ENCODE peak calls at places on chromosome 14, in five cellular contexts. One of them, this sample, is unnamed.

GRCh38 chr14:29486132-29486531 is 441.5 kb downstream of the PRKD1 start:
- DNase-seq in cardiac muscle cell: no peak
- DNase-seq in fibroblast of the aortic adventitia: peak
- DNase-seq in lower leg skin: no peak
- DNase-seq in stomach: no peak
- DNase-seq in this sample: no peak

GRCh38 chr14:57863471-57863870 is 2.4 kb downstream of the SLC35F4 start:
- DNase-seq in lower leg skin: no peak
- DNase-seq in stomach: no peak
- DNase-seq in fibroblast of the aortic adventitia: no peak
- DNase-seq in cardiac muscle cell: no peak
- DNase-seq in this sample: no peak

GRCh38 chr14:104870368-104871144 is 5.5 kb downstream of the CEP170B start:
- DNase-seq in stomach: peak
- DNase-seq in lower leg skin: no peak
- DNase-seq in cardiac muscle cell: no peak
- DNase-seq in fibroblast of the aortic adventitia: no peak
- DNase-seq in this sample: peak

GRCh38 chr14:22071001-22071400 is 397.4 kb upstream of the OR4E1 start:
- DNase-seq in lower leg skin: no peak
- DNase-seq in cardiac muscle cell: no peak
- DNase-seq in fibroblast of the aortic adventitia: no peak
- DNase-seq in stomach: no peak
- DNase-seq in this sample: peak

GRCh38 chr14:59086241-59086899 is 102.1 kb upstream of the DAAM1 start:
- DNase-seq in stomach: no peak
- DNase-seq in cardiac muscle cell: peak
- DNase-seq in fibroblast of the aortic adventitia: peak
- DNase-seq in lower leg skin: no peak
- DNase-seq in this sample: no peak

GRCh38 chr14:71166434-71166833 is 259.2 kb downstream of the PCNX1 start:
- DNase-seq in lower leg skin: no peak
- DNase-seq in stomach: no peak
- DNase-seq in fibroblast of the aortic adventitia: peak
- DNase-seq in cardiac muscle cell: peak
- DNase-seq in this sample: no peak

GRCh38 chr14:63938198-63939005 is 85.6 kb downstream of the SYNE2 start:
- DNase-seq in stomach: no peak
- DNase-seq in fibroblast of the aortic adventitia: no peak
- DNase-seq in cardiac muscle cell: peak
- DNase-seq in lower leg skin: peak
- DNase-seq in this sample: no peak

GRCh38 chr14:71244341-71244740 is 337.1 kb downstream of the PCNX1 start:
- DNase-seq in lower leg skin: no peak
- DNase-seq in cardiac muscle cell: peak
- DNase-seq in stomach: no peak
- DNase-seq in fibroblast of the aortic adventitia: peak
- DNase-seq in this sample: no peak

GRCh38 chr14:69792887-69793421 is 4.1 kb downstream of the SLC10A1 start:
- DNase-seq in fibroblast of the aortic adventitia: no peak
- DNase-seq in stomach: no peak
- DNase-seq in cardiac muscle cell: no peak
- DNase-seq in lower leg skin: no peak
- DNase-seq in this sample: no peak

GRCh38 chr14:64965356-64966000 is 6.7 kb downstream of the RAB15 start:
- DNase-seq in fibroblast of the aortic adventitia: no peak
- DNase-seq in cardiac muscle cell: no peak
- DNase-seq in lower leg skin: no peak
- DNase-seq in stomach: no peak
- DNase-seq in this sample: no peak

DNA sequence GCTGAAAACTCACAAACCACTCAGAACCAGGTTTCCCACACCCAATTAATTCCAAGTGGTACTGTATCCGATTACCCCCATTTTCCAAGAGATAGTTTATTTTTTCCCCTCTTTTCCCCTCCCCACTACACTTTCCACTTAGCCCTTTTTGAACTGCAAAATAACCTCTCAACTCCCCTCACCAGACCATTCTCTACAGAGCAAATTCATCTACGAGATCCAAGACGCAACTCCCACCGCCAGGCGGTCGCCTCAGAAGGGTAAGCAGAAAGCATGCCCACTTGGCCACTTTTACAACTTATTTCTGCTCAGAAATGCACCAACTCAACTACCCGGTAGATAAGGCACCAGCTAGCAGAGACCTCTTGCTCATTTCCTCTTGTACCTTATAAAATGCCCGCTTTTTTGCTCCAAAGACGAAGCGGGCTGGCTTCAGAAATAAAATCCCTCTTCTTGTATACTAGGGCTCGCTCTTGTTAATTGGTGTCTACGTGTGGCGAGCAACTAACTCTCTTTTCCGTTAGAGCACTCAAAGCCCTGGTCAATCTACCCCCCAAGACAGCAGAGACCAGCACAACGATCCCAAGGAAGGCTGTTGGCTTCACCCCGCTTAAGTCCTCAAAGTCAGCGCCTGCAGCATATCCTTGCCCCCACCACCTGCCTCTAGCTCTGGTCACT is 910 bp upstream of the SRP54 start:
- DNase-seq in lower leg skin: no peak
- DNase-seq in fibroblast of the aortic adventitia: no peak
- DNase-seq in cardiac muscle cell: peak
- DNase-seq in stomach: no peak
- DNase-seq in this sample: no peak
- TF ChIP-seq CTCF in lower leg skin: no peak
- TF ChIP-seq CTCF in fibroblast of the aortic adventitia: peak
- TF ChIP-seq CTCF in cardiac muscle cell: peak
- TF ChIP-seq CTCF in stomach: no peak
- TF ChIP-seq CTCF in this sample: no peak

DNA sequence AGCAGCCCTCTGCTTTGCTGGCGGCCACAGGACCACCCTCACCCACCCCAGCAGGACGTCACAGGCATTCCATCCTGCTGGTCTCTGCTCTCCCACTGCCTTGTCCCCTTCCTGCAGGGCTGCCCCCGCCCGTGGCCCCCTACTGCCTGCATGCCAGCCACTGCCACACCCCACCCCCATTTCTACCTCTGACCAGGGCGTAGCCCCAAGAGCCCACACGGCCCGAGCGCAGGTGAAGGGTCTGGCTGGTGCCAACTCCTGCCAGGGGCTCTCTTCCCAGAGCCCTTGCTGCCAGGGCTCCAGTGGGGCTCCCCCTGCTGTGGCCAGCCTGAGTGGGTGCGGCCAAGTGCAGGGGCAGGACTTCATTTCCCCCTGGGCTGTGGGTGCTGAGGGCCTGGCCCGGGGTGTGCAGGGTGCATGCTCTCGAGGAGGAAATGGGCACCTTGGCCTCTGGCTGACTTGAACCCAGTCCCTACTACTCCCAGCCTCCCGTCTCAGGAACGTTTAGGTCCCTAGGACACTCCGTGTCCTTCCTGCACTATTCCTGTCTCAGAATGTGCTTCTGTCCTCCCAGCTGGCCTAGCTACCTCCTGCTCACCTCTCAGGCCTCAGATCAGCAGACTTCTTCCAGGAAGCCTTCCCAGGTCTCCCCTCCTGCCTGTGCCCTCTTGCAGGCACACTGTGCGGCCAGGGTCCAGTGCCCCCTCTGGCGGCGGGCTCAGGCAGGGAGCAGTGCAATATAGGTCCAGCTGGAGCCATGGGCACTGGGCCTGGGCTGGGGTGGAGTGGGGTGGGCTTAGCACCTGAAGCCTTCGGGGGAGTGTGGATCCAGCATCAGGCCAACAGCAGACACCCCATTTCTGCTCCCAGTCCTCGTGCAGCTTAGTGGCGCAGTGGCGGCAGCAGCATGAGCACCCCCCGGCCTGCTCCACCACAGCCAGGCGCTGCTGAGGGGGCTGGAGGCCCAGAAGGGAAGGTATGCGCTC is 1.4 kb downstream of the LBHD2 start:
- DNase-seq in fibroblast of the aortic adventitia: no peak
- DNase-seq in stomach: no peak
- DNase-seq in cardiac muscle cell: no peak
- DNase-seq in lower leg skin: no peak
- DNase-seq in this sample: no peak
- TF ChIP-seq CTCF in fibroblast of the aortic adventitia: peak
- TF ChIP-seq CTCF in stomach: no peak
- TF ChIP-seq CTCF in cardiac muscle cell: peak
- TF ChIP-seq CTCF in lower leg skin: no peak
- TF ChIP-seq CTCF in this sample: no peak

DNA sequence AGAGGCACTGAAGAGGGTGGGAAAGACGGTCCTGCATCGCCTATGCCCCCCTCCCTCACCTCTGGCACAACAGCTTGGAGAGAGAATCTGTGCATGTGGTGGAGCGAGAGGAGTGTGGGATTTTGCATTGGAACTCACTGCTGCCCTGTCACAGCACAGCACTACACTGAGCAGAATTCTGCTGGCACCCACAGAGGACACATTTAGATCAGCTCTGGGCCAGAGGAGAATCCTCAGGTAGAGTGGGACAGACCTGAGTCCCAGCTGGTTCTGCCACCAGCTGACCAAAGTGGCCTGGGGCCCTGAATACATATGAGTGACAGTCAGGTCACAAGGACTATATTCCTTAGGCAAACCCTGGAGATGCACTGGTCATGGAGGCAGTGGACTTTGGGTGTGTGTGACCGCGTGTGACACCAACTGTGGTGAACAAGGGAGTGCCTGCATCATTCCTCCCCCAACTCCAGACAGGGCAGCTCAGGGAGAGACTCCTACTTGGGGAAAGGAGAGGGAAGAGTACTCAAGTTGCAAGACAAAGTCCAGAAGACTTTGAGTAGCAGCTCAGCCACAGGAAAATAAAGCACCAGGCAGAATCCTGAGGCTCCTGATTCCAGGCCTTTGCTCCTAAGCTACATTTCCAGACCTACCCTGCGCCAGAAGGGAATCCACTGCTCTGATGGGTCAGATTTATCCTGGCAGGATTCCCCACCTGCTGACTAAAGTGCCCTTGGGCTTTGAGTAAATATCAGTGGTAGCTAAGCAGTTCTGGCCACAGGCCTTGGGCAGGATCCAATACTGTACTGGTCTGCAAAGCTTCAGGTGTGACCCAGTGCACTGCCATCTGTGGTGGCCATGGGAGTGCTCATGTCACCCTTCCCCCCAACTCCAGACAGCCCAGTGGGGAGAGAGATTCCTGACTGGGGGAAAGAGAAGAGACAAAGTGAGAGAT is 10.6 kb upstream of the ACOT1 start:
- DNase-seq in cardiac muscle cell: no peak
- DNase-seq in fibroblast of the aortic adventitia: peak
- DNase-seq in stomach: peak
- DNase-seq in lower leg skin: no peak
- DNase-seq in this sample: no peak
- TF ChIP-seq CTCF in cardiac muscle cell: no peak
- TF ChIP-seq CTCF in fibroblast of the aortic adventitia: no peak
- TF ChIP-seq CTCF in stomach: no peak
- TF ChIP-seq CTCF in lower leg skin: no peak
- TF ChIP-seq CTCF in this sample: no peak

DNA sequence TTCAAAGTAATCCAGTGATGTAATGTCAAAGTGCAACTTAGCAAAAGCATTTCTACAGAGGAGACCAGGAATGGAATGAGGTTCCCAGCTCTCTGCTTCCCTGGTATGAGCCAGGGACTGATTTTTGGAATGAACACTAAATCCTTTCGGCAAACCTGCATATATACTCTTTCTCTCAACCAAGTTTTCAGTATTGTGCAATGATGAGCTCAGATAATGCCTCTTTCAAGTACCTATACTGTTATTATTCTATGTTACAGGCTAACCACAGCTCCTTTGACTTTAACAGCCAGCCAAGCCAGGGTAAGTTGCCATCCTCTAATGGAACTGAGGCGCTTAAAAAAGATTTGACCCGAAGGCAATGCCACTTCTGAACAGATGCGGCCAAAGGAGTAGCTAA is 104.9 kb upstream of the FSCB start:
- DNase-seq in stomach: no peak
- DNase-seq in cardiac muscle cell: no peak
- DNase-seq in fibroblast of the aortic adventitia: no peak
- DNase-seq in lower leg skin: no peak
- DNase-seq in this sample: no peak
- TF ChIP-seq CTCF in stomach: no peak
- TF ChIP-seq CTCF in cardiac muscle cell: no peak
- TF ChIP-seq CTCF in fibroblast of the aortic adventitia: no peak
- TF ChIP-seq CTCF in lower leg skin: no peak
- TF ChIP-seq CTCF in this sample: no peak

DNA sequence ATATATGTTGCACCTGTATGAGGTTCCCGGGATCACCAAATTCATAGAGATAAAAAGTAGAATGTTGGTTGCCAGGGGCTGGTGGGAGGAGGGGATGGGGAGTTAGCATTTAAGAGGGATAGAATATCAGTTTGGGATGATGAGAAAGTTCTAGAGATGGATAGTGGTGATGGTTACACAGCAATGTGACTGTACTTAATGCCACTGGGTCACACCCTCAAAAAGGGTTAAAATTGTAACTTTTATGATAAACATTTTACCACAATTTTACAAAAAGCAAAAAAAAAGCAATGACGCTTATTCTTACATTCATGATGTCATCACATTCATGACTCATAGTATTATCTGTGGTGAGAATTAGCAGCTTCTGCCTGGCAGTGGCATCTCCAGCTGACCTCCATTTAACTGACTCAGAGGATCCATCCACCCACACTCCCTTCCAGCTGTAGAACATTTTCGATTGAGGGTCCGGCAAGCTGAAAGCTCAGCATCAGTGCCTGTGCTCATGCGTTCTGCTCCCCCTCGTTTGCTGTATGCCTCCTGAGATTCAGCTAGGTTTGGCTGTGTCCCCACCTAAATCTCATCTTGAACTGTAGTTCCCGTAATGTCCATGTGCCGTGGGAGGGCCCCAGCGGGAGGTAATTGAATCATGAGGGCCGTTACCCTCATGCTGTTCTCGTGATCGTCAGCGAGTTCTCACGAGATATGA is 64.8 kb upstream of the TMEM260 start:
- DNase-seq in cardiac muscle cell: peak
- DNase-seq in stomach: no peak
- DNase-seq in fibroblast of the aortic adventitia: peak
- DNase-seq in lower leg skin: no peak
- DNase-seq in this sample: no peak
- TF ChIP-seq CTCF in cardiac muscle cell: no peak
- TF ChIP-seq CTCF in stomach: no peak
- TF ChIP-seq CTCF in fibroblast of the aortic adventitia: no peak
- TF ChIP-seq CTCF in lower leg skin: no peak
- TF ChIP-seq CTCF in this sample: no peak

GRCh38 chr14:93969082-93969828 is 7.1 kb downstream of the ASB2 start:
- DNase-seq in stomach: no peak
- DNase-seq in fibroblast of the aortic adventitia: no peak
- DNase-seq in lower leg skin: no peak
- DNase-seq in cardiac muscle cell: no peak
- DNase-seq in this sample: no peak

GRCh38 chr14:93971635-93972027 is 4.7 kb downstream of the ASB2 start:
- DNase-seq in cardiac muscle cell: no peak
- DNase-seq in lower leg skin: no peak
- DNase-seq in fibroblast of the aortic adventitia: no peak
- DNase-seq in stomach: no peak
- DNase-seq in this sample: no peak

GRCh38 chr14:93972618-93973205 is 3.7 kb downstream of the ASB2 start:
- DNase-seq in lower leg skin: no peak
- DNase-seq in fibroblast of the aortic adventitia: no peak
- DNase-seq in stomach: no peak
- DNase-seq in cardiac muscle cell: no peak
- DNase-seq in this sample: no peak

GRCh38 chr14:93970589-93970966 is 5.8 kb downstream of the ASB2 start:
- DNase-seq in lower leg skin: no peak
- DNase-seq in stomach: peak
- DNase-seq in fibroblast of the aortic adventitia: no peak
- DNase-seq in cardiac muscle cell: no peak
- DNase-seq in this sample: peak

GRCh38 chr14:93970967-93971634 is 5.3 kb downstream of the ASB2 start:
- DNase-seq in fibroblast of the aortic adventitia: no peak
- DNase-seq in lower leg skin: no peak
- DNase-seq in stomach: peak
- DNase-seq in cardiac muscle cell: no peak
- DNase-seq in this sample: peak
- TF ChIP-seq CTCF in fibroblast of the aortic adventitia: no peak
- TF ChIP-seq CTCF in lower leg skin: no peak
- TF ChIP-seq CTCF in stomach: no peak
- TF ChIP-seq CTCF in cardiac muscle cell: no peak
- TF ChIP-seq CTCF in this sample: no peak

This sample was measured in activated B cell treated with CpG ODN at 0.5 μM for 24 hours.